ENCODE peak calls at places on chromosomes 13 and 19, in five cellular contexts. X, Z, A, F and O are unnamed samples.

GRCh38 chr19:8324186-8325050 is 3.1 kb downstream of the RPS28 start:
- DNase-seq in A (no peak), Z (no peak), X (peak), F (peak), O (peak)

GRCh38 chr19:28956421-28956820 is 256.5 kb downstream of the UQCRFS1 start:
- DNase-seq in X (no peak), A (no peak), F (no peak), Z (no peak), O (no peak)

GRCh38 chr13:110509971-110510786 is 51.3 kb downstream of the RAB20 start:
- DNase-seq in A (no peak), X (no peak), Z (no peak), F (no peak), O (no peak)

GRCh38 chr19:46349311-46349993 is 2.6 kb downstream of the PPP5C start:
- DNase-seq in Z (no peak), A (no peak), X (no peak), F (no peak), O (peak)

GRCh38 chr13:28568286-28568685 is 73.4 kb upstream of the FLT1 start:
- DNase-seq in X (peak), Z (no peak), F (no peak), A (peak), O (peak)

GRCh38 chr19:7515471-7516226 is at the start of gene ZNF358:
- DNase-seq in X (peak), A (peak), Z (peak), F (peak), O (peak)

GRCh38 chr13:73274147-73274546 is 215.3 kb downstream of the KLF5 start:
- DNase-seq in F (no peak), A (no peak), X (no peak), Z (no peak), O (no peak)

GRCh38 chr19:4831351-4832340 is at the start of gene TICAM1:
- DNase-seq in F (peak), X (peak), Z (peak), A (peak), O (peak)

GRCh38 chr19:17041994-17042393 is 15.4 kb upstream of the CPAMD8 start:
- DNase-seq in A (no peak), X (no peak), Z (no peak), F (no peak), O (no peak)

GRCh38 chr19:49696865-49697264 is 5.9 kb downstream of the CPT1C start:
- DNase-seq in Z (no peak), F (no peak), X (no peak), A (no peak), O (no peak)

GRCh38 chr19:42267644-42268141 is 1.4 kb upstream of the CIC start:
- DNase-seq in X (no peak), Z (no peak), A (no peak), F (no peak), O (no peak)

GRCh38 chr13:35826626-35827254 is 304.4 kb downstream of the DCLK1 start:
- DNase-seq in Z (no peak), A (no peak), F (peak), X (peak), O (peak)

GRCh38 chr13:48110132-48110868 is 15.4 kb upstream of the MED4 start:
- DNase-seq in X (no peak), F (no peak), A (no peak), Z (no peak), O (no peak)

GRCh38 chr19:11832253-11832912 is 16.1 kb upstream of the ZNF439 start:
- DNase-seq in Z (no peak), F (no peak), X (no peak), A (no peak), O (no peak)

GRCh38 chr13:110137677-110138008 is 169.3 kb downstream of the COL4A1 start:
- DNase-seq in A (peak), X (peak), Z (no peak), F (no peak), O (peak)

GRCh38 chr19:2261438-2262172 is 5.4 kb upstream of the JSRP1 start:
- DNase-seq in A (no peak), X (peak), Z (no peak), F (peak), O (peak)

GRCh38 chr13:91017669-91018053 is 329.8 kb upstream of the MIR17HG start:
- DNase-seq in A (no peak), F (peak), Z (no peak), X (no peak), O (no peak)

GRCh38 chr19:2166741-2167738 is 3.3 kb downstream of the DOT1L start:
- DNase-seq in X (no peak), Z (peak), A (peak), F (no peak), O (peak)

GRCh38 chr19:57075801-57076492 is 43.8 kb upstream of the USP29 start:
- DNase-seq in F (no peak), Z (no peak), A (no peak), X (no peak), O (no peak)

GRCh38 chr13:94309997-94310842 is 169.3 kb downstream of the DCT start:
- DNase-seq in X (no peak), F (no peak), A (no peak), Z (no peak), O (no peak)

GRCh38 chr13:23679214-23679613 is 109.0 kb downstream of the TNFRSF19 start:
- DNase-seq in X (no peak), F (no peak), Z (no peak), A (no peak), O (no peak)

GRCh38 chr13:110706570-110707378 is 858 bp upstream of the CARS2 start:
- DNase-seq in F (no peak), Z (peak), X (no peak), A (no peak), O (no peak)

GRCh38 chr19:28541029-28541428 is 671.9 kb downstream of the UQCRFS1 start:
- DNase-seq in A (no peak), Z (no peak), F (no peak), X (no peak), O (no peak)

GRCh38 chr19:15330801-15331418 is 1.4 kb downstream of the BRD4 start:
- DNase-seq in A (no peak), X (no peak), Z (peak), F (no peak), O (peak)

GRCh38 chr19:30085394-30085793 is 143.4 kb downstream of the URI1 start:
- DNase-seq in F (peak), X (peak), Z (no peak), A (no peak), O (no peak)

GRCh38 chr19:45079063-45079910 is at the start of gene GEMIN7:
- DNase-seq in A (peak), Z (peak), F (peak), X (peak), O (peak)

GRCh38 chr13:31891472-31891871 is 140.1 kb upstream of the FRY start:
- DNase-seq in X (no peak), A (no peak), Z (no peak), F (no peak), O (no peak)

GRCh38 chr19:10836478-10837325 is 690 bp upstream of the TMED1 start:
- DNase-seq in X (peak), Z (peak), A (peak), F (no peak), O (peak)

GRCh38 chr19:45515081-45515624 is 7.9 kb downstream of the VASP start:
- DNase-seq in F (no peak), X (no peak), Z (no peak), A (peak), O (peak)

GRCh38 chr19:10486551-10486950 is 16.6 kb downstream of the KEAP1 start:
- DNase-seq in A (no peak), X (no peak), Z (no peak), F (no peak), O (no peak)

GRCh38 chr13:50598338-50598737 is 245.2 kb downstream of the DLEU7 start:
- DNase-seq in F (no peak), X (no peak), Z (no peak), A (no peak), O (peak)

GRCh38 chr13:26074706-26075105 is 22.9 kb upstream of the SHISA2 start:
- DNase-seq in A (no peak), F (no peak), X (no peak), Z (no peak), O (no peak)

GRCh38 chr19:8357007-8357521 is 6.9 kb upstream of the ANGPTL4 start:
- DNase-seq in F (no peak), X (no peak), A (no peak), Z (no peak), O (no peak)

GRCh38 chr13:42272776-42273175 is 824 bp downstream of the AKAP11 start:
- DNase-seq in F (no peak), Z (no peak), A (no peak), X (no peak), O (no peak)

GRCh38 chr19:12984143-12984627 is 11.1 kb upstream of the NFIX start:
- DNase-seq in Z (no peak), A (no peak), F (no peak), X (no peak), O (no peak)

GRCh38 chr19:12983091-12983490 is 12.2 kb upstream of the NFIX start:
- DNase-seq in A (no peak), X (no peak), F (no peak), Z (no peak), O (no peak)

GRCh38 chr19:12983561-12984142 is 11.6 kb upstream of the NFIX start:
- DNase-seq in F (peak), Z (peak), X (peak), A (peak), O (peak)

GRCh38 chr19:12984683-12985048 is 10.6 kb upstream of the NFIX start:
- DNase-seq in F (no peak), X (peak), A (peak), Z (no peak), O (no peak)

GRCh38 chr19:12982648-12983047 is 12.6 kb upstream of the NFIX start:
- DNase-seq in Z (no peak), F (no peak), A (no peak), X (no peak), O (no peak)
- H3K4me3 ChIP-seq in Z (no peak), F (no peak), A (no peak), X (no peak), O (no peak)

GRCh38 chr13:112062619-112063308 is 4.2 kb upstream of the SOX1 start:
- DNase-seq in Z (no peak), A (no peak), F (peak), X (no peak), O (no peak)
- TF ChIP-seq CTCF in Z (no peak), A (peak), F (no peak), X (no peak), O (no peak)

GRCh38 chr19:38697197-38697596 is 47.1 kb downstream of the CAPN12 start:
- DNase-seq in Z (no peak), X (no peak), F (no peak), A (no peak), O (no peak)
- H3K4me3 ChIP-seq in Z (no peak), X (no peak), F (no peak), A (no peak), O (no peak)

GRCh38 chr13:92303428-92303827 is 905.0 kb downstream of the GPC5 start:
- DNase-seq in A (no peak), F (no peak), Z (no peak), X (no peak), O (no peak)

DNA sequence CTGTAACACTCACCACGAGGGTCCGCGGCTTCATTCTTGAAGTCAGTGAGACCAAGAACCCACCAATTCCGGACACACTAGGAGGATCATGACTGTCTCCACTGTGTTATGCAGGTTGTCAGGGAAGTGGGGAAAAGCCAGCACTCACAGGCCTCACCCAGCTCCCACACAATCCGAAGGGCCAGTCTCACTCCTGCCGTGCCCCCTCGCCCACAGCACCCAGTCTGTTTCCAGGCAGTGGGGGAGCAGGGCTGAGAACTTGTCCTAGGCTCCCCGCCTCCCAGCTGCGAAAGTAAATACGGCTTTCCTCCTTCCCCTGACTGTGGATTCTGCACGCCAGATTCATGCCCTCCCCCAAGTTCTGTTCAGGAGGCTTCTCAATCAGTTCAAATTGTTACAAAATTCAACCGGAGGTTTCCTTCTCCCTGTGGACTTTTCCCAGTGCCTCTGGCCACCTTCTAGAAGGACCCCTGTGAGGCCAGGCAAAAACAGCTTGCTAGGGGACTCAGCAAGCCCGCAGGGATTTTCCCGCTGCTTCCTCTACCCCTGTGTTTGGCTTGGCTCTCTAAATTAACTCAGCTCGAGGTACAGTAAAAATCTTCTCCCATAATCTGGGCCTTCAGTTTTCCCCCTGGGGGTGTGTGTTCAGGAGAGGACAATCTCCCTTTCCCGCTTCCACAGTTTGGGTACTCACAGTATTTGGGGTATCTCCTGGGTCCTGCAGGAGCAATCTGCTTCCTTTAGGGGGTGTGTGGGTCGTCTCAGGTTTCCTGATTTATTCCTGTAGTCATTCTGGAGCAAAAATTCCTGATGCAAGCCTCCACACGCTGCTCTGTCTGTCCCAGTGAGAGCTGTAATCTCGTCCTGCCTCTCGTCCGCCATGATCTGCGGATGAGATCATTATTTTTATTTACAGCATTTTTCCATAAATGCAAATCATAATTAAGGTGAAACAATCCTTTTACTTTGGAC is 899.8 kb downstream of the GPC5 start:
- DNase-seq in Z (no peak), X (no peak), F (peak), A (no peak), O (no peak)
- TF ChIP-seq CTCF in Z (no peak), X (no peak), F (no peak), A (no peak), O (no peak)

GRCh38 chr19:14177496-14178074 is 28.4 kb downstream of the ADGRL1 start:
- DNase-seq in F (no peak), A (no peak), X (no peak), Z (no peak), O (no peak)

GRCh38 chr19:14183741-14184395 is 22.1 kb downstream of the ADGRL1 start:
- DNase-seq in Z (no peak), F (no peak), X (peak), A (no peak), O (no peak)

GRCh38 chr19:14185158-14185557 is 20.8 kb downstream of the ADGRL1 start:
- DNase-seq in X (no peak), A (no peak), F (no peak), Z (no peak), O (no peak)

GRCh38 chr19:14181906-14182305 is 24.1 kb downstream of the ADGRL1 start:
- DNase-seq in F (no peak), A (no peak), Z (no peak), X (no peak), O (no peak)

DNA sequence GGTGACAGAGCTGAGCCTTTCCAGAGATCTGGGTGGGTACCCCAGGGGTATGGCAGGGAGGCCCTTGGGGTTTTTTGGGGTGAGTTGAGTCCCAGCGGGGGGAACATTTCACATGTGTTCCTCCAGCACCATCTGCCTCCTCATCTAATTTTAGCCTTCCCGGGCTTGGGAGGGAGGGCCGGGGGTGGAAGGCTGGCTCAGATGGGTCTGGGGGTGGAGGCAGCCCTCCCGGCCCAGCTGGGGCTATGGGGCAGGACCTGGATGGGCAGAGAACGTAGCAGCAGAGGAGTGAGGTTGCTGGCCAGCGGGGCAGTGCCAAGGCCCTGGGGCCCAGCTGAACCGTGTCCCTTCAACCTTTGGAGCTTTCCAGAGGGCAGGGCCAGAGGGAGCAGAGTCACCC is 23.5 kb downstream of the ADGRL1 start:
- DNase-seq in F (no peak), A (no peak), Z (no peak), X (no peak), O (no peak)
- H3K4me3 ChIP-seq in F (no peak), A (no peak), Z (no peak), X (no peak), O (no peak)

DNA sequence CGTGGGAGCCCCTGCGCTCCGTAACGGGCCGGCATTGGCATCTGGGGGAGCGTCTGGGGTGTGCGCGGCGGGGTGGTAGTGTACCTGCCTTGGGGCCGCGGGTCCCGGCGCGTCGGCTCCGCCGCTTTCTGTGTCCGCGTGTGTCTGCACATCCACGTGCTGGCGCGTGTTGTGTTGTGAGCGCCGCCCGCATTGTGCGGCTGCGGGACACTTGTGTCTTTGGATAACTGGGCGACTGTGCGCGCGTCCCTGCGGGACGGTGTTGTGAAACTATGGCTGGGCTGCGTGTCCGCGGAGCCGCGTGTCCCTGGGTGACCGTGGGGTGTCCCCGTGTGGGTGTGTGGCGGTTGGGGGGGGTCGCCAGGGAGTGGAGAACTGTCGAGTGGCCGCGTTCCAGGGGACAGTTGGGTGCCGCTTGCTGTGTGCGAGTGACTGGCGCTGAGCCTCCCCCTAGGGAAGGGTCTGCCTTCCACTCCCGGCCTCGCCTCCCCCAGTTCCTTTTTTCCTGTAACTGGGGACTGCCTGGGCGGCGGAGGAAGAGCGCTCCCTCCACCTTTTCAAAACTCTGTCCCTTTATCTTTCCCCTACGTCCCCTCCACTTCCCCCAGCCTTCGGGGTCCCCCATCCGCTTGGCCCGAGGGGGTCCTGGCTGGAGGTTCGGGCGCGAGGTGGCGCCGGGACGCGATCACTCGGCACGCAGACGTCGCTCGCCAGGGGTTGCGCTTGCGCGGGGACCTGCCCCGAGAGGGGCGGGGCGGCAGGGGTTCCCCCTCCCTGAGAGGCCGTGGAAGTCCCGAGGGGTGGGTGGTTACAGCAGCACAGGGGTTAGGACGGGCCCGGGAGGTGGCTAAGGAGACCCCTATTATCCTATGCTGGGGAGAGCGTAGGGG is 5.6 kb upstream of the NFIC start:
- DNase-seq in X (peak), F (peak), A (peak), Z (peak), O (peak)
- TF ChIP-seq CTCF in X (no peak), F (no peak), A (peak), Z (peak), O (no peak)

GRCh38 chr19:5976768-5977167 is 1.2 kb downstream of the RANBP3 start:
- DNase-seq in A (no peak), F (no peak), X (no peak), Z (no peak), O (no peak)

GRCh38 chr19:5973867-5974635 is 3.9 kb downstream of the RANBP3 start:
- DNase-seq in A (no peak), Z (no peak), F (no peak), X (no peak), O (no peak)

GRCh38 chr19:5977222-5977784 is 637 bp downstream of the RANBP3 start:
- DNase-seq in Z (no peak), F (no peak), X (no peak), A (no peak), O (no peak)

GRCh38 chr19:5974721-5975387 is 3.1 kb downstream of the RANBP3 start:
- DNase-seq in F (no peak), Z (no peak), X (no peak), A (no peak), O (peak)

GRCh38 chr19:5975388-5975728 is 2.6 kb downstream of the RANBP3 start:
- DNase-seq in F (no peak), Z (no peak), X (no peak), A (no peak), O (no peak)
- H3K4me3 ChIP-seq in F (no peak), Z (no peak), X (no peak), A (no peak), O (peak)

DNA sequence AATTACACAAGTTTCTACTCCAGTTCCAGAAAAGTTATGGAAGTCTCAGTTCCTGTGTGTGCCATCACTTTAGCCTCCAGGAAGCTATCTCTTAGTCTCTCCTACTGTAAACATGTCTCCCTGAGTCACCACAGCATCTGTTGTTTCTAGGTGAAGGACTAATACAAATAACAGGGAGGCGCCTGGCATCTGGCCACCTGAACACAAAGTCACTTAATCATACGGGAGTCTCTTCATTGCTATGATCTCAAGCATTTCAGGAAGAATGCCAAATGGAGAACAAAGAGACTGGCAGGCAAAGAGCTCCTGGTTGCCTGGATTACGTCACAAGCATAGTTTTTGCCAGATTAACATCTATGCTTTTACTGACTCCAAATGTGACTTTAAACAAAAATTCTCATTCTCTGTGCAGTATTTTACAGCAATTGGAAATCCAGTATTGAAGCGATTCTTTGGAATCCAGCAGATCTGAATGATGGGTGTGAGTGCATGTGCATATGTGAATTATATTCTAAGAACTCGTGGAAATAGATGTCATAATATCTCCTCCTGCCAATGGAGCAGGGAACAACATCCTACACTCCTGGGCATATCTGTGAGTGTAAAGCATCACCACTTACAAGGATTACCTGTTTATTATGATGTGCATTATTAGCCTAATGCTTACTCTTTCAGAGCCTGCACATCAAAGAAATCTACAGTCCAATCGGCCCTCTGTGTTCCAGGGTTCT is 572.8 kb downstream of the PCDH9 start:
- DNase-seq in A (peak), F (no peak), X (no peak), Z (no peak), O (no peak)
- TF ChIP-seq CTCF in A (no peak), F (no peak), X (no peak), Z (no peak), O (no peak)